ENCODE peak calls at places on chromosome X, in six cellular contexts. B is adrenal gland, D is lung, W is heart right ventricle, J is IMR-90, A is tibial artery. U is an unnamed sample.
A peak's percentile ranks its signal among the peaks of the same experiment; 100 is the strongest.

GRCh38 chrX:153668423-153669173 is 5.0 kb downstream of the PNCK start:
- DNase-seq in A (no peak), W (no peak), D (no peak), J (no peak), B (peak; percentile 18), U (no peak)

GRCh38 chrX:109345866-109346265 is 136.0 kb downstream of the GUCY2F start:
- DNase-seq in W (no peak), A (no peak), D (no peak), B (no peak), J (no peak), U (no peak)

GRCh38 chrX:63506320-63506719 is 155.2 kb upstream of the SPIN4 start:
- DNase-seq in J (peak; percentile 56), B (no peak), D (no peak), A (no peak), W (no peak), U (no peak)

GRCh38 chrX:19579485-19579884 is 64.2 kb upstream of the MAP3K15 start:
- DNase-seq in W (no peak), J (peak; percentile 75), A (no peak), D (no peak), B (no peak), U (no peak)

GRCh38 chrX:112834016-112834855 is 6.4 kb downstream of the AMOT start:
- DNase-seq in A (no peak), B (no peak), D (no peak), W (no peak), J (peak; percentile 77), U (no peak)

GRCh38 chrX:80648023-80648422 is 161.7 kb downstream of the BRWD3 start:
- DNase-seq in B (no peak), A (no peak), W (no peak), D (no peak), J (no peak), U (no peak)

GRCh38 chrX:70454441-70455365 is 10.1 kb downstream of the DLG3 start:
- DNase-seq in J (peak; percentile 53), B (peak; percentile 65), D (peak; percentile 82), W (peak; percentile 52), A (peak; percentile 78), U (peak; percentile 93)

GRCh38 chrX:111180750-111181240 is 84.8 kb downstream of the PAK3 start:
- DNase-seq in A (no peak), W (no peak), D (no peak), J (no peak), B (no peak), U (no peak)

GRCh38 chrX:133630362-133630761 is 215.1 kb upstream of the GPC4 start:
- DNase-seq in W (no peak), A (no peak), B (no peak), D (no peak), J (no peak), U (no peak)

GRCh38 chrX:48540015-48540350 is 469 bp downstream of the TBC1D25 start:
- DNase-seq in D (no peak), J (peak; percentile 14), B (no peak), A (no peak), W (peak; percentile 29), U (no peak)

GRCh38 chrX:3461824-3462508 is 115.5 kb upstream of the MXRA5 start:
- DNase-seq in W (no peak), J (no peak), B (no peak), D (no peak), A (no peak), U (no peak)

GRCh38 chrX:136221851-136222513 is 29.2 kb downstream of the MAP7D3 start:
- DNase-seq in W (no peak), D (no peak), B (no peak), A (no peak), J (no peak), U (no peak)

GRCh38 chrX:55160685-55161552 is 59.2 kb upstream of the PAGE5 start:
- DNase-seq in W (peak; percentile 90), J (peak; percentile 84), B (peak; percentile 88), A (peak; percentile 94), D (peak; percentile 86), U (peak; percentile 89)
- TF ChIP-seq CTCF in W (peak; percentile 52), J (peak; percentile 32), B (no peak), A (peak; percentile 20), D (peak; percentile 13), U (peak; percentile 70)

GRCh38 chrX:36218801-36219200 is 299.3 kb downstream of the CFAP47 start:
- DNase-seq in J (no peak), W (no peak), B (no peak), D (no peak), A (no peak), U (no peak)
- H3K4me3 ChIP-seq in J (no peak overlapping the region), W (no peak overlapping the region), B (no peak overlapping the region), D (no peak overlapping the region), A (no peak overlapping the region), U (no peak overlapping the region)

GRCh38 chrX:150502091-150502490 is 66.3 kb upstream of the MTM1 start:
- DNase-seq in W (no peak), D (no peak), A (no peak), B (no peak), J (no peak), U (no peak)
- H3K27ac ChIP-seq in W (no peak overlapping the region), D (no peak overlapping the region), A (no peak overlapping the region), B (no peak overlapping the region), J (no peak overlapping the region), U (no peak overlapping the region)

GRCh38 chrX:370244-370962 is 16.3 kb downstream of the PPP2R3B start:
- DNase-seq in B (no peak), W (peak; percentile 29), A (no peak), D (no peak), J (no peak), U (no peak)

GRCh38 chrX:368811-369562 is 17.7 kb downstream of the PPP2R3B start:
- DNase-seq in B (no peak), W (peak; percentile 55), D (no peak), J (peak; percentile 52), A (no peak), U (no peak)

GRCh38 chrX:367866-368265 is 18.8 kb downstream of the PPP2R3B start:
- DNase-seq in W (no peak), D (no peak), B (no peak), J (no peak), A (no peak), U (no peak)

GRCh38 chrX:370963-371745 is 15.6 kb downstream of the PPP2R3B start:
- DNase-seq in D (no peak), A (no peak), J (no peak), W (no peak), B (no peak), U (no peak)

DNA sequence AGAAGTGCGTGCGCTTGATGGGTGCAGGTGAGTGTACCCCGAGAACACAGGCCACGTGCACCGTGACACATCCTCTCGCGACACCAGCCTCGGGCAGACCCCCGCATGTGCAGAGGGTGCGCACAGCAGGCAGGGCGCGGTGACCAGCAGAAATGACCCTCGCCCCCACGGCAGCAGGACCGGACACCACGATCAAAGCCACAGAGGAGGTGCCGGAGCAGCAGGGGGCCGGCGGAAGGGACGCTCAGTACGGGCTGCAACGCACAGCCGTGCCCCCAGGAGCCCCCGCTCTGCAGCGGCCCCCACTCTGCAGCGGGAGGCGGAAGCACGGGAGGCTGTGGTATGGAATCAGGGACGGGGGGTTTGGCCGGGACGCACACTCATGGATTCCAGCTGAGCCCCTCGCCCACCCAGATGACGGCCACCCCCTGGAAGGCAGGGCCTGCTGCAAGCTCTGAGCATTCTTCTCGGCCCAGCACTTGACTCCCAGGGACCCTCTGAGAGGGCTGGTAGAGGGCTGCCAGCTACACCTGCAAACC is 17.1 kb downstream of the PPP2R3B start:
- DNase-seq in A (no peak), J (no peak), D (no peak), W (no peak), B (no peak), U (no peak)
- TF ChIP-seq CTCF in A (no peak), J (no peak), D (no peak), W (no peak), B (no peak), U (no peak)

GRCh38 chrX:50204364-50204899 is at the start of gene CCNB3:
- DNase-seq in J (peak; percentile 56), W (peak; percentile 67), B (peak; percentile 60), D (peak; percentile 67), A (peak; percentile 74), U (peak; percentile 49)
- H3K4me3 ChIP-seq in J (peak within 1 kb of the TSS; percentile 13), W (peak within 1 kb of the TSS; percentile 46), B (peak within 1 kb of the TSS; percentile 43), D (no peak within 1 kb of the TSS), A (peak within 1 kb of the TSS; percentile 36), U (peak within 1 kb of the TSS; percentile 23)

U was measured in WERI-Rb-1.